ENCODE peak calls at places on chromosomes 16 and 17, in six cellular contexts. W is fibroblast of lung, H is right cardiac atrium, A is BJ, D is caudate nucleus, V is naive B cell. Z is an unnamed sample.

GRCh38 chr17:66347661-66348604 is 45.5 kb downstream of the PRKCA start:
- DNase-seq in V (no peak), W (peak), A (no peak), D (no peak), H (no peak), Z (no peak)

GRCh38 chr16:3065069-3065741 is at the start of gene IL32:
- DNase-seq in W (peak), D (no peak), H (peak), A (peak), V (no peak), Z (no peak)

GRCh38 chr17:74431568-74432483 is at the start of gene GPRC5C:
- DNase-seq in W (peak), A (no peak), H (peak), D (no peak), V (peak), Z (peak)

GRCh38 chr17:78356163-78356713 is 3.6 kb downstream of the SOCS3 start:
- DNase-seq in A (no peak), V (peak), H (peak), D (peak), W (peak), Z (no peak)

GRCh38 chr16:52455549-52456277 is 91.2 kb downstream of the TOX3 start:
- DNase-seq in D (no peak), V (no peak), W (no peak), A (no peak), H (no peak), Z (no peak)

GRCh38 chr17:34665150-34665802 is 85.9 kb downstream of the TMEM132E start:
- DNase-seq in A (no peak), V (no peak), H (no peak), D (no peak), W (no peak), Z (no peak)

GRCh38 chr17:57649731-57650484 is 95.2 kb downstream of the CCDC182 start:
- DNase-seq in D (no peak), W (peak), A (no peak), H (no peak), V (no peak), Z (no peak)

GRCh38 chr16:77211880-77212735 is 12.9 kb downstream of the SYCE1L start:
- DNase-seq in V (peak), H (peak), W (peak), A (no peak), D (no peak), Z (no peak)

GRCh38 chr16:67311607-67312449 is 14.7 kb downstream of the KCTD19 start:
- DNase-seq in V (no peak), D (no peak), H (peak), W (peak), A (peak), Z (peak)

GRCh38 chr17:2634361-2634960 is 41.0 kb downstream of the PAFAH1B1 start:
- DNase-seq in W (peak), A (no peak), V (no peak), D (no peak), H (no peak), Z (peak)

GRCh38 chr17:6749519-6749918 is 6.3 kb upstream of the XAF1 start:
- DNase-seq in V (no peak), H (no peak), W (no peak), A (no peak), D (no peak), Z (no peak)

GRCh38 chr17:73013816-73014663 is 78.4 kb downstream of the SLC39A11 start:
- DNase-seq in W (peak), A (no peak), D (no peak), V (no peak), H (no peak), Z (peak)

GRCh38 chr16:23227529-23227928 is 45.0 kb downstream of the SCNN1G start:
- DNase-seq in H (no peak), W (no peak), D (no peak), V (no peak), A (no peak), Z (no peak)

GRCh38 chr17:42531455-42532354 is 4.3 kb upstream of the NAGLU start:
- DNase-seq in H (peak), D (peak), V (peak), W (peak), A (no peak), Z (no peak)

GRCh38 chr17:76123127-76123499 is 17.9 kb downstream of the FOXJ1 start:
- DNase-seq in V (no peak), H (no peak), W (no peak), D (no peak), A (no peak), Z (no peak)

GRCh38 chr17:58420841-58421240 is 3.5 kb upstream of the RNF43 start:
- DNase-seq in W (no peak), H (no peak), V (no peak), D (no peak), A (no peak), Z (no peak)

GRCh38 chr17:14525551-14526455 is 224.9 kb downstream of the HS3ST3B1 start:
- DNase-seq in W (no peak), H (no peak), V (no peak), A (no peak), D (no peak), Z (no peak)

GRCh38 chr17:50097907-50098306 is 2.8 kb downstream of the PDK2 start:
- DNase-seq in D (no peak), H (no peak), W (no peak), A (no peak), V (no peak), Z (no peak)

GRCh38 chr17:17366941-17367885 is 64.0 kb downstream of the NT5M start:
- DNase-seq in W (no peak), H (no peak), A (no peak), D (no peak), V (no peak), Z (no peak)

GRCh38 chr16:27841061-27841801 is 222.3 kb downstream of the GSG1L start:
- DNase-seq in W (no peak), H (no peak), A (no peak), V (no peak), D (no peak), Z (no peak)

GRCh38 chr17:333626-334396 is 18.8 kb downstream of the RPH3AL start:
- DNase-seq in H (peak), D (peak), W (peak), A (no peak), V (no peak), Z (no peak)

GRCh38 chr16:48383877-48384304 is 1.3 kb downstream of the SIAH1 start:
- DNase-seq in D (peak), W (peak), V (no peak), A (no peak), H (no peak), Z (no peak)

GRCh38 chr16:85924675-85925074 is 25.7 kb downstream of the IRF8 start:
- DNase-seq in A (peak), W (peak), H (no peak), D (peak), V (no peak), Z (no peak)

GRCh38 chr16:48462146-48462740 is 77.0 kb upstream of the SIAH1 start:
- DNase-seq in A (no peak), V (no peak), W (peak), D (no peak), H (no peak), Z (no peak)

GRCh38 chr17:64196626-64197025 is 66.4 kb downstream of the TEX2 start:
- DNase-seq in V (no peak), D (no peak), A (peak), W (peak), H (no peak), Z (no peak)

GRCh38 chr16:47779201-47780016 is 318.3 kb downstream of the PHKB start:
- DNase-seq in D (peak), A (no peak), V (peak), H (peak), W (peak), Z (no peak)

GRCh38 chr16:83538707-83539106 is 269.1 kb upstream of the HSBP1 start:
- DNase-seq in D (no peak), A (no peak), H (no peak), W (no peak), V (no peak), Z (no peak)

Z was measured in HCT116.